ENCODE peak calls at places on chromosomes 12 and 14, in eight cellular contexts. H is body of pancreas, U is small intestine, O is neuronal stem cell, L is endothelial cell of umbilical vein, Y is AG04450, G is HepG2, Q is gastrocnemius medialis. D is an unnamed sample. For H3K27me3, the result is how much of the 10 kb centered on the place peaks cover.

GRCh38 chr12:100970894-100971293 is 176.3 kb downstream of the ANO4 start:
- DNase-seq in Q (no peak), O (no peak), G (no peak), U (no peak), H (no peak), Y (no peak), L (no peak), D (no peak)

GRCh38 chr14:91229743-91230200 is 14.7 kb downstream of the GPR68 start:
- DNase-seq in H (no peak), Y (no peak), L (no peak), G (no peak), Q (no peak), U (peak), O (no peak), D (peak)

GRCh38 chr14:21723431-21724045 is 49.9 kb upstream of the OR4E1 start:
- DNase-seq in U (peak), H (no peak), Y (no peak), Q (no peak), O (peak), L (no peak), G (peak), D (no peak)

GRCh38 chr12:1970331-1970900 is 33.8 kb downstream of the DCP1B start:
- DNase-seq in Q (no peak), Y (no peak), G (no peak), L (no peak), H (no peak), U (no peak), O (no peak), D (no peak)

GRCh38 chr12:34346372-34347034 is 324.2 kb downstream of the ALG10 start:
- DNase-seq in G (no peak), U (no peak), O (no peak), L (no peak), H (no peak), Y (no peak), Q (no peak), D (no peak)

GRCh38 chr12:73361156-73361866 is 1089.1 kb downstream of the TRHDE start:
- DNase-seq in Y (no peak), H (no peak), L (no peak), Q (no peak), U (no peak), O (no peak), G (no peak), D (no peak)

GRCh38 chr14:51424041-51424440 is 184.0 kb downstream of the TMX1 start:
- DNase-seq in Q (no peak), Y (no peak), H (no peak), U (no peak), O (no peak), L (peak), G (no peak), D (no peak)

GRCh38 chr12:110180591-110181005 is 56.4 kb downstream of the IFT81 start:
- DNase-seq in Y (no peak), Q (no peak), G (no peak), U (no peak), L (no peak), H (no peak), O (no peak), D (peak)

GRCh38 chr12:83805137-83805818 is 1107.3 kb downstream of the SLC6A15 start:
- DNase-seq in H (no peak), O (no peak), U (no peak), G (no peak), Q (no peak), Y (no peak), L (no peak), D (no peak)
- H3K27me3 ChIP-seq in H (under half), O (under half), U (under half), G (under half), Q (under half), Y (under half), L (under half), D (under half)

GRCh38 chr14:89342049-89342448 is 75.0 kb downstream of the FOXN3 start:
- DNase-seq in U (no peak), Y (no peak), H (no peak), G (no peak), O (no peak), Q (no peak), L (no peak), D (no peak)
- H3K4me3 ChIP-seq in U (no peak), Y (no peak), H (no peak), G (no peak), O (no peak), Q (no peak), L (no peak), D (no peak)

GRCh38 chr14:26204362-26204953 is 393.4 kb downstream of the NOVA1 start:
- DNase-seq in H (no peak), O (peak), Y (no peak), U (no peak), G (no peak), L (peak), Q (no peak), D (no peak)
- H3K27me3 ChIP-seq in H (under half), O (under half), Y (under half), U (under half), G (under half), L (under half), Q (under half), D (under half)

GRCh38 chr14:103139371-103140016 is 16.2 kb downstream of the TNFAIP2 start:
- DNase-seq in L (no peak), Q (no peak), Y (no peak), O (no peak), H (no peak), G (no peak), U (no peak), D (no peak)

GRCh38 chr14:103137721-103138482 is 14.6 kb downstream of the TNFAIP2 start:
- DNase-seq in G (no peak), Q (no peak), L (no peak), H (no peak), Y (no peak), O (no peak), U (no peak), D (no peak)

GRCh38 chr14:103136388-103137271 is 13.4 kb downstream of the TNFAIP2 start:
- DNase-seq in G (no peak), U (no peak), H (no peak), Y (no peak), L (no peak), O (no peak), Q (peak), D (no peak)

GRCh38 chr14:103140316-103141109 is 17.3 kb downstream of the TNFAIP2 start:
- DNase-seq in H (peak), L (no peak), Y (no peak), O (no peak), U (no peak), G (peak), Q (no peak), D (no peak)

DNA sequence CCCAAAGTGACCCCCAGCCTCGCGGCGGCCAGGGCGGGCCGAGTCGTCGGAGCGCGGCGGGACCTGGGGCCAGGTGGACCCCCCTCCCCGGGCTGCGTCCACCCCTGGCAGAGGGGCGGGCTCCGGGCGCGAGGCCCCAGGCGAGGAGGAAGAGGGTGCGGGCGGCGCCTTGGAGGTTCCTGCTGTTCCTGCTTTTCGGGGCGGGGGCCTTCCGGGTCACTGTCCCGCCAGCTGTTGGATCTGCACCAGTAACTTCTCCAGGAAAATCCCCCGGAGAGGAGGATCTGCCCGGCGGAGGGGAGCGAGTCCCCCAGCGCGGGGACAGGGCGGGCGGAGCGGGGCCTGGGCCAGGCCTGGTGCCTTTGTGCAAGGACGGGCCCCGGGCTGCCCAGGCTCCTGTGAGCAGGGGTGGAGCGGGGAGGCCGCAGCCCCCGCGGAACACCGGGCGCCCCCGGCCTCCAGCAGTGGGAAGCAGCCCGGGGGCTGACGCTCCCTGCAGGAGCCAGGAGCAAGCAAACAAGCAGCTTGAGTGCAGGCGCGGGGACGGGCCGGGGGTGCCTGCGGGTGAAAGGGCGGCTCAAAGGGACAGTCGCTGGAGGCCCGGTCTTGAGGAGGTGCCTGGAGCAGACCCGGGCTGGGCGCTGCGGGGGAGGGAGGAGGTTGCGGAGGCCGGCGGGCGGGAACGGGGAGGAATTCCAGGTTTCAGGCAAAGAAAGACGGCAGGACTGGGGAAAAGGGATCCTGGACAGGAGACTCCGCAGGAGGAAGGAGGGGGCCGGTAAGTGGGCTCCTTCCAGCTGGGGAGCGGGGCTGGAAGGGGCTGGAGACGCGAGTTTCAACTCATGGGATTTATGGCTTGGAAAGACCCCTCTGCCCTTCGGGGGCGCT is 15.5 kb downstream of the TNFAIP2 start:
- DNase-seq in U (no peak), L (no peak), Y (no peak), Q (no peak), H (no peak), G (no peak), O (no peak), D (no peak)
- H3K4me3 ChIP-seq in U (no peak), L (no peak), Y (no peak), Q (peak), H (no peak), G (no peak), O (no peak), D (no peak)

GRCh38 chr14:94880140-94880539 is 110.2 kb upstream of the GSC start:
- DNase-seq in H (no peak), U (no peak), L (no peak), Y (no peak), G (no peak), Q (no peak), O (no peak), D (no peak)
- H3K27me3 ChIP-seq in H (under half), U (under half), L (under half), Y (under half), G (under half), Q (under half), O (under half), D (under half)

GRCh38 chr12:133190176-133190575 is 8.9 kb downstream of the ZNF268 start:
- DNase-seq in U (no peak), O (no peak), L (no peak), G (no peak), H (no peak), Y (no peak), Q (no peak), D (no peak)
- H3K4me3 ChIP-seq in U (no peak), O (no peak), L (no peak), G (no peak), H (no peak), Y (no peak), Q (no peak), D (no peak)

GRCh38 chr12:54147606-54148005 is 41.2 kb downstream of the SMUG1 start:
- DNase-seq in O (no peak), Q (no peak), L (no peak), Y (no peak), U (no peak), H (no peak), G (no peak), D (no peak)
- H3K27me3 ChIP-seq in O (under half), Q (under half), L (under half), Y (under half), U (under half), H (under half), G (under half), D (under half)

GRCh38 chr12:57148469-57149308 is 1.3 kb upstream of the LRP1-AS start:
- DNase-seq in L (no peak), H (peak), U (peak), O (no peak), Y (no peak), Q (peak), G (peak), D (no peak)
- H3K4me3 ChIP-seq in L (no peak), H (no peak), U (no peak), O (no peak), Y (peak), Q (no peak), G (no peak), D (no peak)

GRCh38 chr12:114688256-114688845 is 4.4 kb upstream of the TBX3 start:
- DNase-seq in G (no peak), L (no peak), O (no peak), H (no peak), Q (no peak), Y (no peak), U (no peak), D (no peak)
- H3K27me3 ChIP-seq in G (under half), L (half or more), O (half or more), H (under half), Q (under half), Y (under half), U (under half), D (under half)

D was measured in BJ.